ENCODE peak calls at places on chromosomes 7 and 10, in nine cellular contexts. B is MM.1S, J is OCI-LY7, H is PC-3, O is HCT116, I is GM23248, C is hepatocyte, S is SK-N-SH, T is GM23338. R is an unnamed sample. For H3K4me1, the result is how much of the 10 kb centered on the place peaks cover.

GRCh38 chr10:126969310-126969709 is 64.1 kb downstream of the DOCK1 start:
- DNase-seq in B (no peak), J (no peak), H (peak), O (peak), I (peak), C (peak), S (no peak), T (peak), R (peak)

GRCh38 chr10:1151071-1152033 is 95.2 kb downstream of the WDR37 start:
- DNase-seq in B (no peak), J (no peak), H (no peak), O (no peak), I (peak), C (no peak), S (peak), T (no peak), R (no peak)

GRCh38 chr7:116561697-116562483 is 37.1 kb downstream of the CAV1 start:
- DNase-seq in B (no peak), J (no peak), H (peak), O (no peak), I (peak), C (no peak), S (no peak), T (no peak), R (no peak)

GRCh38 chr10:86727992-86728559 is 28.3 kb upstream of the BMPR1A start:
- DNase-seq in B (no peak), J (no peak), H (no peak), O (no peak), I (no peak), C (peak), S (no peak), T (no peak), R (no peak)

GRCh38 chr7:139745330-139746143 is 32.3 kb downstream of the HIPK2 start:
- DNase-seq in B (no peak), J (no peak), H (no peak), O (no peak), I (peak), C (no peak), S (peak), T (no peak), R (peak)

GRCh38 chr10:4474829-4475228 is 351.2 kb upstream of the AKR1E2 start:
- DNase-seq in B (no peak), J (no peak), H (peak), O (no peak), I (no peak), C (no peak), S (no peak), T (no peak), R (no peak)

GRCh38 chr7:35599642-35600041 is 95.3 kb downstream of the HERPUD2 start:
- DNase-seq in B (no peak), J (no peak), H (no peak), O (no peak), I (no peak), C (no peak), S (no peak), T (no peak), R (no peak)

GRCh38 chr7:149821191-149822148 is 16.7 kb upstream of the ZNF862 start:
- DNase-seq in B (no peak), J (no peak), H (no peak), O (no peak), I (no peak), C (no peak), S (peak), T (no peak), R (no peak)

GRCh38 chr10:24866615-24867583 is 85.5 kb downstream of the PRTFDC1 start:
- DNase-seq in B (no peak), J (no peak), H (peak), O (no peak), I (peak), C (no peak), S (no peak), T (peak), R (no peak)

GRCh38 chr7:149723795-149724495 is 49.4 kb downstream of the ZNF467 start:
- DNase-seq in B (no peak), J (no peak), H (no peak), O (no peak), I (no peak), C (no peak), S (no peak), T (no peak), R (no peak)

GRCh38 chr7:41599760-41600159 is 103.1 kb downstream of the INHBA start:
- DNase-seq in B (no peak), J (no peak), H (no peak), O (no peak), I (no peak), C (no peak), S (peak), T (peak), R (peak)

GRCh38 chr7:134752006-134752760 is 27.3 kb upstream of the CALD1 start:
- DNase-seq in B (no peak), J (no peak), H (peak), O (no peak), I (peak), C (no peak), S (no peak), T (no peak), R (no peak)

GRCh38 chr7:72032934-72033333 is 379.2 kb downstream of the CALN1 start:
- DNase-seq in B (no peak), J (no peak), H (no peak), O (no peak), I (no peak), C (no peak), S (no peak), T (peak), R (no peak)

GRCh38 chr10:67912330-67912946 is 28.0 kb downstream of the SIRT1 start:
- DNase-seq in B (no peak), J (no peak), H (no peak), O (no peak), I (peak), C (no peak), S (no peak), T (no peak), R (no peak)

GRCh38 chr7:149779502-149779805 is 6.1 kb upstream of the ZNF467 start:
- DNase-seq in B (no peak), J (no peak), H (no peak), O (no peak), I (no peak), C (no peak), S (no peak), T (no peak), R (no peak)

GRCh38 chr7:29019896-29020295 is 61.8 kb upstream of the TRIL start:
- DNase-seq in B (no peak), J (no peak), H (no peak), O (no peak), I (no peak), C (no peak), S (peak), T (no peak), R (no peak)

GRCh38 chr10:33347227-33347626 is 12.8 kb upstream of the NRP1 start:
- DNase-seq in B (no peak), J (no peak), H (peak), O (no peak), I (peak), C (no peak), S (no peak), T (no peak), R (no peak)

GRCh38 chr10:6228010-6228511 is 25.3 kb downstream of the PFKFB3 start:
- DNase-seq in B (no peak), J (no peak), H (peak), O (no peak), I (peak), C (no peak), S (peak), T (no peak), R (no peak)

GRCh38 chr10:9762966-9763656 is 1254.6 kb upstream of the CELF2 start:
- DNase-seq in B (no peak), J (no peak), H (no peak), O (no peak), I (peak), C (no peak), S (no peak), T (no peak), R (no peak)

GRCh38 chr7:35596061-35596460 is 98.9 kb downstream of the HERPUD2 start:
- DNase-seq in B (no peak), J (no peak), H (peak), O (no peak), I (peak), C (no peak), S (no peak), T (no peak), R (no peak)

GRCh38 chr7:3892686-3893085 is 591.6 kb downstream of the SDK1 start:
- DNase-seq in B (no peak), J (no peak), H (no peak), O (no peak), I (no peak), C (no peak), S (no peak), T (no peak), R (no peak)

GRCh38 chr7:152869677-152870051 is 110.1 kb downstream of the ACTR3B start:
- DNase-seq in B (no peak), J (no peak), H (no peak), O (no peak), I (no peak), C (no peak), S (no peak), T (no peak), R (no peak)

GRCh38 chr7:17706734-17707133 is 233.6 kb downstream of the SNX13 start:
- DNase-seq in B (peak), J (peak), H (peak), O (peak), I (peak), C (peak), S (peak), T (peak), R (peak)

GRCh38 chr10:101466016-101466912 is 112.3 kb downstream of the BTRC start:
- DNase-seq in B (no peak), J (no peak), H (no peak), O (no peak), I (no peak), C (no peak), S (no peak), T (no peak), R (peak)

GRCh38 chr10:114771157-114771556 is 50.4 kb upstream of the FHIP2A start:
- DNase-seq in B (no peak), J (no peak), H (no peak), O (no peak), I (no peak), C (no peak), S (no peak), T (no peak), R (no peak)

GRCh38 chr10:114768394-114768786 is 53.2 kb upstream of the FHIP2A start:
- DNase-seq in B (no peak), J (no peak), H (no peak), O (no peak), I (no peak), C (no peak), S (no peak), T (peak), R (no peak)

GRCh38 chr10:114767589-114768393 is 53.8 kb upstream of the FHIP2A start:
- DNase-seq in B (peak), J (no peak), H (peak), O (no peak), I (peak), C (peak), S (peak), T (peak), R (peak)

GRCh38 chr10:114771749-114772148 is 49.8 kb upstream of the FHIP2A start:
- DNase-seq in B (no peak), J (no peak), H (no peak), O (no peak), I (no peak), C (no peak), S (no peak), T (no peak), R (no peak)

GRCh38 chr10:114770009-114770408 is 51.6 kb upstream of the FHIP2A start:
- DNase-seq in B (no peak), J (no peak), H (no peak), O (no peak), I (no peak), C (no peak), S (no peak), T (no peak), R (no peak)
- TF ChIP-seq EZH2phosphoT487 in B (no peak), J (no peak), H (no peak), O (no peak), I (no peak), C (no peak), S (no peak), T (no peak), R (no peak)

GRCh38 chr7:108413782-108414492 is 42.3 kb downstream of the NRCAM start:
- DNase-seq in B (no peak), J (no peak), H (no peak), O (no peak), I (peak), C (no peak), S (no peak), T (peak), R (peak)
- H3K27ac ChIP-seq in B (no peak), J (no peak), H (no peak), O (no peak), I (no peak), C (no peak), S (peak), T (no peak), R (peak)

GRCh38 chr7:121302214-121302745 is 26.5 kb upstream of the WNT16 start:
- DNase-seq in B (no peak), J (peak), H (peak), O (peak), I (peak), C (no peak), S (no peak), T (no peak), R (no peak)
- H3K4me1 ChIP-seq in B (under half), J (under half), H (under half), O (half or more), I (under half), C (under half), S (under half), T (under half), R (under half)

GRCh38 chr7:111401516-111401915 is 160.8 kb downstream of the IMMP2L start:
- DNase-seq in B (no peak), J (no peak), H (no peak), O (no peak), I (peak), C (no peak), S (no peak), T (no peak), R (no peak)
- TF ChIP-seq EZH2phosphoT487 in B (no peak), J (no peak), H (no peak), O (no peak), I (no peak), C (no peak), S (no peak), T (no peak), R (no peak)

GRCh38 chr10:75925999-75926398 is 494.6 kb downstream of the LRMDA start:
- DNase-seq in B (no peak), J (no peak), H (no peak), O (no peak), I (no peak), C (no peak), S (no peak), T (no peak), R (no peak)

GRCh38 chr10:75929630-75930161 is 498.3 kb downstream of the LRMDA start:
- DNase-seq in B (no peak), J (no peak), H (no peak), O (no peak), I (no peak), C (no peak), S (no peak), T (no peak), R (no peak)

GRCh38 chr10:75922435-75922834 is 491.0 kb downstream of the LRMDA start:
- DNase-seq in B (no peak), J (no peak), H (peak), O (no peak), I (peak), C (no peak), S (no peak), T (no peak), R (no peak)

GRCh38 chr10:75924309-75924920 is 493.0 kb downstream of the LRMDA start:
- DNase-seq in B (no peak), J (no peak), H (no peak), O (no peak), I (no peak), C (no peak), S (no peak), T (no peak), R (peak)

DNA sequence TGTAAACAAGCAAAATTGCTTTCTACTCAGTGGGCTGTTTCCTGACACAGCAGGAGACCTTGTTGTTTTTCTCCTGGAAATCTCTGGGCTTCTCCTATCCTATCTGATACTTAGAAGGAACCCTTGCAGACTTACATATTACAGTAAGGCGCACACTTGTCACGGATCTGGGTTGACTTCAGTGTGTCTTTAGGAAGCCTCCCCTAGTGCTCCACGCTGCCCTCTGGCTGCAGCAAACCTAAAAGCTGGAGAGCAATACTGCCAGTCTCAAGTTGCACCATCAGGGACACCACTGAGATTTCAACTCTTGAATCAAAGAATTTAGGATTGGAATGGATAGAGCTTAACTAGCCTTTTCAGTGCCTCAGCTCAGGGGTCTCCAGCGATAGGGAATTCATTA is 495.3 kb downstream of the LRMDA start:
- DNase-seq in B (no peak), J (peak), H (no peak), O (peak), I (no peak), C (no peak), S (no peak), T (peak), R (peak)
- H3K27ac ChIP-seq in B (no peak), J (no peak), H (no peak), O (no peak), I (no peak), C (no peak), S (no peak), T (no peak), R (no peak)